ENCODE peak calls at places on chromosomes 7 and 10, in ten cellular contexts. I, V, E, Q, B, H, C, D, F and W are unnamed samples.

GRCh38 chr10:28951484-28951883 is 274.2 kb downstream of the BAMBI start:
- DNase-seq in F (no peak), D (no peak), B (no peak), H (no peak), Q (no peak), I (no peak), V (no peak), E (no peak), C (no peak), W (no peak)

GRCh38 chr7:50474382-50475155 is 24.4 kb upstream of the FIGNL1 start:
- DNase-seq in I (no peak), F (no peak), Q (peak; percentile 33), H (no peak), B (no peak), C (no peak), V (no peak), E (no peak), D (peak; percentile 27), W (no peak)

GRCh38 chr7:127673902-127674301 is 21.9 kb downstream of the SND1 start:
- DNase-seq in C (no peak), D (no peak), V (no peak), Q (no peak), H (no peak), B (no peak), I (no peak), E (no peak), F (no peak), W (no peak)

GRCh38 chr10:4283841-4284610 is 499.0 kb upstream of the KLF6 start:
- DNase-seq in Q (no peak), F (no peak), D (no peak), C (no peak), I (peak; percentile 79), E (no peak), H (no peak), B (no peak), V (no peak), W (peak; percentile 61)

GRCh38 chr10:123571978-123572377 is 94.2 kb upstream of the GPR26 start:
- DNase-seq in B (no peak), Q (no peak), C (no peak), V (no peak), D (no peak), E (no peak), H (no peak), I (no peak), F (no peak), W (no peak)

GRCh38 chr7:66145404-66145843 is 30.8 kb downstream of the CRCP start:
- DNase-seq in D (no peak), B (no peak), V (no peak), Q (no peak), I (no peak), F (no peak), E (no peak), C (no peak), H (no peak), W (no peak)

GRCh38 chr10:101816375-101816773 is 1.9 kb downstream of the OGA start:
- DNase-seq in C (no peak), F (no peak), H (no peak), V (no peak), Q (no peak), D (no peak), I (no peak), B (no peak), E (no peak), W (no peak)

GRCh38 chr10:114389429-114389828 is 14.9 kb downstream of the AFAP1L2 start:
- DNase-seq in I (peak; percentile 64), D (peak; percentile 95), E (no peak), B (no peak), Q (peak; percentile 93), C (no peak), V (no peak), F (no peak), H (no peak), W (no peak)

GRCh38 chr7:70435634-70436033 is 696.3 kb upstream of the GALNT17 start:
- DNase-seq in B (no peak), F (no peak), C (no peak), E (no peak), D (no peak), H (no peak), Q (no peak), I (no peak), V (no peak), W (no peak)

GRCh38 chr7:151735854-151736402 is 141.0 kb downstream of the PRKAG2 start:
- DNase-seq in H (no peak), D (no peak), B (no peak), E (no peak), C (no peak), V (no peak), F (no peak), I (no peak), Q (no peak), W (no peak)

GRCh38 chr10:6464862-6465430 is 115.1 kb downstream of the PRKCQ start:
- DNase-seq in H (no peak), Q (no peak), B (no peak), C (no peak), E (no peak), I (no peak), F (no peak), D (no peak), V (no peak), W (no peak)

GRCh38 chr7:155644971-155645509 is 579 bp downstream of the RBM33 start:
- DNase-seq in Q (peak; percentile 31), V (peak; percentile 21), E (peak; percentile 45), I (peak; percentile 34), D (peak; percentile 57), H (peak; percentile 18), C (no peak), B (peak; percentile 57), F (peak; percentile 24), W (no peak)

GRCh38 chr10:71835671-71836593 is 15.1 kb downstream of the PSAP start:
- DNase-seq in C (no peak), D (peak; percentile 90), I (peak; percentile 76), H (peak; percentile 43), F (no peak), B (no peak), E (peak; percentile 97), V (no peak), Q (peak; percentile 90), W (peak; percentile 70)

GRCh38 chr10:18254086-18254485 is 113.9 kb downstream of the CACNB2 start:
- DNase-seq in D (no peak), I (peak; percentile 70), V (no peak), C (no peak), B (no peak), E (no peak), Q (no peak), F (no peak), H (no peak), W (no peak)

GRCh38 chr10:38054361-38054797 is 39.8 kb upstream of the ZNF37A start:
- DNase-seq in F (no peak), C (no peak), H (peak; percentile 21), E (no peak), Q (no peak), D (no peak), I (peak; percentile 92), V (no peak), B (no peak), W (peak; percentile 64)

GRCh38 chr7:47619806-47620205 is 37.9 kb upstream of the TNS3 start:
- DNase-seq in C (no peak), H (no peak), Q (no peak), I (no peak), V (no peak), B (no peak), F (no peak), E (no peak), D (no peak), W (no peak)

GRCh38 chr10:37728830-37729229 is 128.6 kb downstream of the ZNF248 start:
- DNase-seq in E (no peak), B (no peak), V (no peak), Q (no peak), F (no peak), I (no peak), D (no peak), H (no peak), C (no peak), W (no peak)

GRCh38 chr7:109354000-109354399 is 784.3 kb downstream of the DNAJB9 start:
- DNase-seq in D (no peak), F (no peak), H (no peak), I (no peak), Q (no peak), V (no peak), C (no peak), E (no peak), B (no peak), W (no peak)

GRCh38 chr7:123569352-123569999 is 11.9 kb upstream of the NDUFA5 start:
- DNase-seq in B (peak; percentile 39), Q (no peak), V (no peak), E (no peak), D (no peak), I (no peak), C (no peak), F (no peak), H (no peak), W (no peak)

GRCh38 chr7:30923774-30924413 is 12.2 kb downstream of the AQP1 start:
- DNase-seq in I (no peak), V (no peak), D (no peak), C (no peak), H (no peak), Q (no peak), F (no peak), E (peak; percentile 32), B (no peak), W (no peak)

GRCh38 chr7:151853896-151854807 is 22.8 kb downstream of the PRKAG2 start:
- DNase-seq in B (no peak), I (no peak), D (no peak), C (no peak), H (no peak), V (no peak), E (no peak), F (no peak), Q (no peak), W (no peak)

GRCh38 chr10:3902054-3902808 is 117.2 kb upstream of the KLF6 start:
- DNase-seq in H (no peak), V (no peak), E (peak; percentile 84), C (peak; percentile 25), F (no peak), Q (no peak), B (no peak), D (peak; percentile 82), I (peak; percentile 39), W (no peak)

GRCh38 chr10:122030200-122030552 is 41.2 kb downstream of the TACC2 start:
- DNase-seq in I (no peak), V (no peak), H (no peak), B (no peak), E (no peak), D (no peak), F (no peak), Q (no peak), C (no peak), W (no peak)

GRCh38 chr10:3806603-3807002 is 21.6 kb upstream of the KLF6 start:
- DNase-seq in C (peak; percentile 69), H (peak; percentile 78), V (no peak), D (peak; percentile 91), Q (peak; percentile 86), E (no peak), I (peak; percentile 78), F (no peak), B (no peak), W (no peak)